ENCODE peak calls at places on chromosomes 4 and X, in nine cellular contexts. G is CD14-positive monocyte, P is HFFc6, W is AG04450, B is lower leg skin, V is foreskin keratinocyte, Y is cardiac muscle cell, C is cardiac fibroblast, X is choroid plexus epithelial cell. R is an unnamed sample.
A peak's percentile ranks its signal among the peaks of the same experiment; 100 is the strongest.

GRCh38 chr4:183721207-183722081 is 62.4 kb downstream of the TRAPPC11 start:
- DNase-seq in W (no peak), G (peak; percentile 61), B (no peak), X (peak; percentile 55), Y (peak; percentile 32), P (no peak), C (peak; percentile 61), V (no peak), R (peak; percentile 67)

GRCh38 chr4:168848977-168849687 is 160.9 kb downstream of the CBR4 start:
- DNase-seq in Y (peak; percentile 20), C (peak; percentile 43), B (no peak), X (peak; percentile 60), G (no peak), P (no peak), V (no peak), W (no peak), R (no peak)

GRCh38 chr4:45732161-45732560 is 391.7 kb downstream of the GABRG1 start:
- DNase-seq in Y (no peak), G (no peak), B (no peak), X (no peak), W (no peak), P (no peak), V (no peak), C (no peak), R (no peak)

GRCh38 chrX:153626863-153627674 is 19.9 kb upstream of the DUSP9 start:
- DNase-seq in W (no peak), G (no peak), Y (no peak), B (no peak), P (no peak), X (no peak), C (no peak), V (no peak), R (no peak)

GRCh38 chrX:16651422-16651821 is 1.5 kb downstream of the S100G start:
- DNase-seq in X (no peak), Y (no peak), G (no peak), W (no peak), B (no peak), C (no peak), P (no peak), V (no peak), R (no peak)

GRCh38 chrX:4978613-4979012 is 1250.1 kb downstream of the NLGN4X start:
- DNase-seq in B (no peak), Y (no peak), P (no peak), C (no peak), G (no peak), X (no peak), V (no peak), W (no peak), R (no peak)

GRCh38 chrX:64427787-64428186 is 32.5 kb upstream of the MTMR8 start:
- DNase-seq in B (no peak), Y (no peak), X (no peak), G (no peak), W (no peak), C (no peak), P (no peak), V (no peak), R (no peak)

GRCh38 chr4:187380181-187380581 is 615.4 kb upstream of the ZFP42 start:
- DNase-seq in W (no peak), X (peak; percentile 18), C (no peak), B (no peak), P (peak; percentile 24), Y (peak; percentile 22), G (no peak), V (no peak), R (no peak)

GRCh38 chr4:88938138-88938537 is 118.8 kb downstream of the FAM13A start:
- DNase-seq in B (no peak), X (peak; percentile 94), C (peak; percentile 87), V (peak; percentile 88), W (peak; percentile 84), G (no peak), P (peak; percentile 89), Y (no peak), R (no peak)

GRCh38 chr4:3598695-3599227 is 66.5 kb upstream of the LRPAP1 start:
- DNase-seq in G (no peak), W (no peak), X (no peak), Y (no peak), V (no peak), P (no peak), C (no peak), B (no peak), R (no peak)

GRCh38 chrX:152932144-152932543 is 34.3 kb downstream of the ZNF185 start:
- DNase-seq in W (no peak), B (no peak), Y (no peak), V (no peak), X (no peak), G (no peak), C (no peak), P (no peak), R (no peak)

GRCh38 chr4:146638801-146639351 is at the start of gene POU4F2:
- DNase-seq in X (peak; percentile 19), C (peak; percentile 11), Y (peak; percentile 65), B (no peak), G (no peak), P (no peak), V (no peak), W (no peak), R (peak; percentile 56)

GRCh38 chrX:124415115-124415798 is 68.9 kb downstream of the SH2D1A start:
- DNase-seq in P (no peak), G (no peak), C (no peak), Y (no peak), W (no peak), X (no peak), B (no peak), V (no peak), R (no peak)

GRCh38 chr4:8656711-8657380 is 64.3 kb downstream of the CPZ start:
- DNase-seq in W (no peak), V (no peak), B (peak; percentile 67), X (no peak), P (no peak), C (no peak), Y (no peak), G (no peak), R (no peak)

GRCh38 chr4:39905656-39906055 is 72.1 kb downstream of the PDS5A start:
- DNase-seq in B (no peak), X (no peak), G (no peak), C (no peak), V (no peak), Y (no peak), W (no peak), P (no peak), R (no peak)

GRCh38 chrX:86148594-86148993 is 343 bp downstream of the DACH2 start:
- DNase-seq in V (no peak), X (no peak), B (peak; percentile 81), P (no peak), Y (no peak), G (no peak), C (no peak), W (no peak), R (no peak)

GRCh38 chr4:73855406-73855805 is 2.3 kb downstream of the PF4V1 start:
- DNase-seq in V (no peak), B (no peak), G (no peak), C (peak; percentile 43), X (peak; percentile 56), Y (no peak), P (no peak), W (no peak), R (no peak)

GRCh38 chr4:127997534-127998388 is 32.6 kb downstream of the ABHD18 start:
- DNase-seq in W (peak; percentile 18), C (peak; percentile 59), B (no peak), V (peak; percentile 38), X (peak; percentile 36), G (no peak), P (peak; percentile 32), Y (peak; percentile 14), R (peak; percentile 60)

GRCh38 chrX:150438165-150438564 is 75.0 kb downstream of the MAMLD1 start:
- DNase-seq in P (no peak), G (no peak), W (no peak), Y (no peak), X (peak; percentile 34), C (peak; percentile 18), B (no peak), V (no peak), R (no peak)
- TF ChIP-seq CTCF in P (no peak), G (no peak), W (no peak), Y (no peak), X (no peak), C (no peak), B (no peak), V (no peak), R (no peak)

GRCh38 chr4:48542888-48543287 is 52.8 kb downstream of the ZAR1 start:
- DNase-seq in C (no peak), W (no peak), X (no peak), G (no peak), Y (no peak), P (no peak), B (no peak), V (no peak), R (no peak)

GRCh38 chr4:48543796-48544195 is 53.7 kb downstream of the ZAR1 start:
- DNase-seq in X (peak; percentile 11), G (no peak), P (no peak), C (no peak), B (no peak), W (no peak), V (no peak), Y (no peak), R (no peak)

DNA sequence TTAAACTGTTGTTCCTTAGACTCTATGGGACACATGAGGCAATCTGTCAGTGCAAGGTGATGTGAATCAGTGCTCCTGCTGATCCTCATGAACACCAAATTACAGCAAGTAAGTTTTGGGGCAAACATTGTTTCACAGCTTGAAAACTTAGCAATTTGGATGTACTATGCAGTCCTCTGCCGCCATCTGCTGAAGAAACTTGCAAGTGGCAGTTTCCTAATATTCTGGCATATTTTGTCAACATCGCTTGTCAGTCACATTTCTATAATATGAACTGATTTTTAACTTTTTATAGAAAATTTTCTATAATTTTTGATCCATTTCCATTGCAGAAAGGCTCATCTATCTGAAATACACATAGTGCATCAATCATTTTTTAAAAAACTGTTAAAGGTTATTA is 56.3 kb downstream of the ZAR1 start:
- DNase-seq in B (no peak), V (no peak), X (peak; percentile 75), W (peak; percentile 4), C (peak; percentile 65), Y (peak; percentile 32), P (peak; percentile 41), G (no peak), R (no peak)
- TF ChIP-seq CTCF in B (no peak), V (peak; percentile 68), X (peak; percentile 90), W (peak; percentile 75), C (peak; percentile 61), Y (peak; percentile 62), P (peak; percentile 81), G (peak; percentile 33), R (peak; percentile 52)

DNA sequence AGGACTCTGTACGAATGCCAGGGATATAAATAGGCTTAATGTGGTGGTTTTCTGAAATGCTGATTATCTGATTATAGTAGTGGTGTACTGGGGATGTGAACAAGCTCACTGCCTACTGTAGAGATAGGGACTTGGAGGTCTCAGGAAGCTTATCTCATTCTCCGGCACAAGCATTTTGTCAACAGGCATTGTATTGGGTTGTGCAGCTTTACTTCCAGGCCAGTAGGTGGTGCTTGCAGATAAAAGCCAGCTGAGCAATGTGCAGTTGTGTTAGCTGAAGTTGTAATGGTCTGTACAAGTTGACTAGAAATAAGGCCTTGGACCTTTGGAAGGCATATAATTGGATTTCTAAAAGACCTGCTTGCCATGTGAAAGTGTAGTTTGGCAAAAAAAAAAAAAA is 49.5 kb upstream of the TMLHE start:
- DNase-seq in W (no peak), X (peak; percentile 9), B (no peak), G (no peak), P (no peak), C (peak; percentile 3), Y (no peak), V (no peak), R (no peak)
- TF ChIP-seq CTCF in W (peak; percentile 30), X (peak; percentile 47), B (no peak), G (no peak), P (no peak), C (peak; percentile 35), Y (no peak), V (peak; percentile 28), R (no peak)

GRCh38 chr4:72567821-72568620 is 1.0 kb downstream of the ADAMTS3 start:
- DNase-seq in C (peak; percentile 85), X (peak; percentile 93), W (peak; percentile 44), Y (peak; percentile 93), P (peak; percentile 37), G (peak; percentile 49), V (peak; percentile 59), B (peak; percentile 92), R (no peak)
- TF ChIP-seq CTCF in C (peak; percentile 39), X (peak; percentile 74), W (peak; percentile 59), Y (peak; percentile 52), P (peak; percentile 49), G (no peak), V (peak; percentile 56), B (no peak), R (no peak)

R was measured in GM13976.